ENCODE peak calls at places on chromosomes 11 and 22, in five cellular contexts. B, W, Y, U and S are unnamed samples.

GRCh38 chr11:35364101-35364780 is 55.1 kb downstream of the SLC1A2 start:
- DNase-seq in W (no peak), U (no peak), B (peak; percentile 74), Y (no peak), S (peak; percentile 86)

GRCh38 chr11:45737056-45737455 is 67.9 kb upstream of the SLC35C1 start:
- DNase-seq in W (no peak), Y (no peak), U (no peak), B (no peak), S (no peak)

GRCh38 chr22:31753005-31753633 is 700 bp upstream of the DEPDC5 start:
- DNase-seq in W (peak; percentile 87), B (peak; percentile 5), Y (peak; percentile 85), U (no peak), S (no peak)

GRCh38 chr22:44375451-44375850 is 62.7 kb upstream of the SHISAL1 start:
- DNase-seq in U (no peak), Y (no peak), B (no peak), W (no peak), S (no peak)

GRCh38 chr22:23220485-23221350 is 40.4 kb downstream of the BCR start:
- DNase-seq in U (no peak), Y (no peak), W (no peak), B (no peak), S (peak; percentile 53)

GRCh38 chr11:2538951-2539735 is 94.3 kb downstream of the KCNQ1 start:
- DNase-seq in Y (no peak), U (no peak), B (no peak), W (no peak), S (no peak)

GRCh38 chr11:64230209-64230984 is at the start of gene DNAJC4:
- DNase-seq in U (peak; percentile 62), Y (peak; percentile 98), B (peak; percentile 91), W (peak; percentile 96), S (peak; percentile 81)

GRCh38 chr11:117842131-117842941 is 17.8 kb upstream of the FXYD2 start:
- DNase-seq in W (no peak), U (no peak), B (no peak), Y (peak; percentile 12), S (no peak)

GRCh38 chr11:12258451-12258850 is 118.9 kb upstream of the PARVA start:
- DNase-seq in W (peak; percentile 65), B (peak; percentile 43), Y (peak; percentile 48), U (no peak), S (peak; percentile 60)

GRCh38 chr11:12806113-12806512 is 131.9 kb downstream of the TEAD1 start:
- DNase-seq in B (peak; percentile 40), W (no peak), U (no peak), Y (no peak), S (peak; percentile 48)

GRCh38 chr11:19241260-19242183 is 777 bp upstream of the E2F8 start:
- DNase-seq in U (no peak), Y (peak; percentile 73), W (no peak), B (peak; percentile 16), S (no peak)

GRCh38 chr11:46127150-46127638 is 5.9 kb upstream of the PHF21A start:
- DNase-seq in Y (peak; percentile 93), W (peak; percentile 85), U (no peak), B (peak; percentile 91), S (peak; percentile 49)

GRCh38 chr22:43230983-43231723 is 44.2 kb upstream of the TTLL12 start:
- DNase-seq in U (no peak), Y (peak; percentile 71), B (peak; percentile 45), W (peak; percentile 48), S (peak; percentile 28)

GRCh38 chr11:57637626-57638004 is 12.1 kb downstream of the YPEL4 start:
- DNase-seq in Y (no peak), W (no peak), B (no peak), U (no peak), S (no peak)
- TF ChIP-seq BHLHE40 in Y (no peak), W (no peak), B (no peak), U (no peak), S (no peak)

DNA sequence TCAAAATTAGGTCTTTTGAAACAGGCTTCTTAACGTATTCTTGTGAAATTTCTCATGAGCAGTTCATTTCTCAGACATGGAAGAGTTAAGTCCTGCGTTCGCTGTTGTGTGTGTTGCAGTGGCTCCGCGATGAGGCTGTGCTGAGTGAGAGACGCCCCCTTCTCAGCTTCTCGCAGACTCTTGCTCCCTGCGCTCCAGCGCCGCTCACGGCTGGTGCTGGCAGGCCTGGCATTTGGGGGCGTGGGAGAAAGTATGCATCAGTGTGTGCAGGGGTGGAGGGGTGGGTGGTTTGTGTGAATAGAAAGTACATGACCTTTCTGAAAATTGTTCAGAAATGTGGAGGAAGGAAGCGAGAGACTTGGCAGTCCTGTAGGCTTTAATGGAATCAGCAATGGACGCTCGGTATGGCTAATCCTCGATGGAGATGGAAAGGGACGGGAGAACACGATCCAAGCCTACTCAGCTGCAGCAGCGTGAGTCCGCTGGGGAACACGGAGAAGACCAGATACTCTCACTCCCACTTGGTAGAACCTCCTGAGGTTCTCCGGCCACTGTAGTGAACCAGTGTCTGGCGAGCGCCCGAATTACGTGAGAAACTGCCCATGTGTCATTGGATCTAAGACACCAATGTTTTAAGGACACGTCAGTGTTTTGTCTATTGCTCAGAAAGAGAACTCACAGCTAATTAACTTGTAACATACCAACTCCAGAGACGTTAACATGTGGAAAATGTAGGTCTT is 5.9 kb downstream of the TAB1 start:
- DNase-seq in Y (no peak), B (no peak), W (no peak), U (no peak), S (peak; percentile 65)
- H3K4me1 ChIP-seq in Y (peaks cover 4% of the 10 kb centered on the region), B (peaks cover 1% of the 10 kb centered on the region), W (peaks cover 13% of the 10 kb centered on the region), U (peaks cover 3% of the 10 kb centered on the region), S (peaks cover 10% of the 10 kb centered on the region)

GRCh38 chr11:15816996-15817395 is 539.4 kb downstream of the SOX6 start:
- DNase-seq in B (no peak), Y (no peak), U (no peak), W (no peak), S (peak; percentile 28)

GRCh38 chr11:15818132-15818842 is 538.1 kb downstream of the SOX6 start:
- DNase-seq in Y (no peak), B (no peak), W (no peak), U (no peak), S (no peak)

GRCh38 chr11:15819679-15820286 is 536.6 kb downstream of the SOX6 start:
- DNase-seq in Y (peak; percentile 66), B (peak; percentile 60), W (peak; percentile 46), U (no peak), S (peak; percentile 19)

GRCh38 chr11:15816270-15816871 is 540.0 kb downstream of the SOX6 start:
- DNase-seq in Y (no peak), W (no peak), U (no peak), B (no peak), S (peak; percentile 92)

DNA sequence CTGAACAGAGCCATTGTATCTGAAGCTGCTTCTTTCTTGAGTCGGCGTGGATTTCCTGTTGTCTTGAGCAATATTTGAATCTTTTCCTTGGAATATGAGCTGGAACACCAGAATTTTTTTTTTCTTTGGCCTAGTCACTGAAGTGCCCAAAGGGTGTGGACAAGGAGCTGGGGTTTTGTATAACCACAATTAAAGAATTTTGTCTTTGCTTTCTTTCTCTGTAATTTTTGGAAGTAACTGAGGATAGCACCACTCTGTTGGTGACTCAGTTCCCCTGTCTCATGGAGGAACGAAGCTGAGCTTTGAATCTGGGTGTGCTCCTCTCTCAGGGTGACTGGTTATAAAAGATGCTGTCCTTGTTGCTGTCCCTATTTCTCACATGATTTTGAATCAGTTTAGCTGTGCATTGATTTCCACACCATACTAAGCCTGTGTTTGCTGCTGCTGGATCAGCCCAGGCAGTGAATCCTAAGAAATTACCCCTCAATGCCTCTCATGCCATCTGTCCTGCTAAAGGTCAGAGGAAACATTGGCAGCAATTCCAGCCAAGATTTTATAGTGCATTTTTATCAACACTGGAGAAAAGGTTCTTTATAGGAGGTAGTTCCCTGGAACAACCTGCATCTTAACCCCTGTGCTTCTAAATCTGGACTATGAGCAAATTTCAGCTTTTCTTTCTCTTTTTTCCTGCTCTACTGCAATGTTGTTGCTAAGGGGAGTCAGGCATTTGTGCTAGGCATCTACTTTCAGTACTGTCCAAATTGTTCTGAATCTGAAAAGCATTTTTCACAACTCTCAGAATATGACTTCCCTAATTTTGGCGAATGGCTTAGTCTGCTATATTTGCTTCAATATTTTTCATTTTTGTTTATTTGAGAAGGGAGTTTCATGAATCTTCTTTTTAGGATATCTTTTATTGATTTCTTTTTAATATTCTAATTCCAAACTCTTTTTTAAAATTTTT is 540.8 kb downstream of the SOX6 start:
- DNase-seq in B (no peak), Y (no peak), W (no peak), U (no peak), S (no peak)
- TF ChIP-seq BHLHE40 in B (no peak), Y (no peak), W (no peak), U (no peak), S (no peak)

DNA sequence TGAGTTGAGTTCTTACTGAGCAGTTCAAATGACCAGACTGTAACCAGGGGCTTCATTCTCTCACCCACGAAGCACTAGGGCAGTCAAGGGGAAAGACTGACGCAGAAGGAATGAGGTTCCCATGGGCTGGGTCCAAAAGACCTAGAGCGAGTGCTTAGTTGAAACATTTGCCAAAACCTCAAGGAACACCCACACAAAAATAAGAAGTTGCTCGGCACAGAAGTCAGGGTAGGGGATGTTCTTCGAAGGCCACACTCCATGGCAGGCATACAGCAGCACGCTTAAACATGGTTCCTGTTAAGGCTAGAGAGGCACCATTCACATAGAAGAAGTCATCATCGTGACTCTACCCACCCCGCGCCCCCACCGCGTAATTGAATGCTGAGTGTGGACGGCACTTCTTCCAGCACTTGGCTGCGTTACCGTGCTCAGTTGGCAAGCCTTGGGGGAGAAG is 52.9 kb downstream of the TIMP3 start:
- DNase-seq in W (no peak), Y (no peak), B (no peak), U (no peak), S (no peak)
- H3K4me1 ChIP-seq in W (no peaks in the 10 kb centered on the region), Y (peaks cover 4% of the 10 kb centered on the region), B (no peaks in the 10 kb centered on the region), U (no peaks in the 10 kb centered on the region), S (no peaks in the 10 kb centered on the region)

GRCh38 chr22:47294222-47294532 is 531.7 kb downstream of the TBC1D22A start:
- DNase-seq in W (no peak), U (no peak), Y (no peak), B (peak; percentile 52), S (peak; percentile 52)

GRCh38 chr22:47294571-47294970 is 532.1 kb downstream of the TBC1D22A start:
- DNase-seq in Y (no peak), B (no peak), U (no peak), W (no peak), S (no peak)

GRCh38 chr22:47293368-47294221 is 531.1 kb downstream of the TBC1D22A start:
- DNase-seq in Y (no peak), B (no peak), U (no peak), W (no peak), S (no peak)

GRCh38 chr22:47291565-47292495 is 529.4 kb downstream of the TBC1D22A start:
- DNase-seq in W (no peak), U (no peak), Y (no peak), B (no peak), S (no peak)

GRCh38 chr22:47292546-47293320 is 530.3 kb downstream of the TBC1D22A start:
- DNase-seq in B (no peak), Y (no peak), U (no peak), W (no peak), S (no peak)
- TF ChIP-seq BHLHE40 in B (no peak), Y (no peak), U (no peak), W (no peak), S (no peak)

DNA sequence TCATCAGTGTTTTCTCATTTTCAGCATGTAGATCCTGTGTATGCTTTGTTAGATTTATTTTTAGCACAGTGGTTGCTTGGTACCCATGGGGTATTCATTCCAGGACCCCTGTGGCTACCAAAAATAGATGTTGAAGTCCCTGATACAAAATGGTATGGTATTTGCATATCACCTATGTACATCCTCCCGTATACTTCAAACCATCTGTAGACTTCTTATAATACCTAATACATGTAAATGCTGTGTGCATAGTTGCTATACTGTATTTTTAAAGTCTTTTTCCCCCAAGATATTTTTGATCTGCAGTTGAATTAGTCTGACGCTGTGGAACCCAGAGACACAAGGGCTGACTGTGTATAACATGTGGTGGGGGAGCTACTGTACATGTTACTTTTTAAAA is 101.1 kb downstream of the ATXN10 start:
- DNase-seq in Y (no peak), W (no peak), U (peak; percentile 45), B (no peak), S (no peak)
- H3K4me1 ChIP-seq in Y (no peaks in the 10 kb centered on the region), W (no peaks in the 10 kb centered on the region), U (peaks cover 78% of the 10 kb centered on the region), B (peaks cover 44% of the 10 kb centered on the region), S (peaks cover 3% of the 10 kb centered on the region)